ENCODE peak calls at places on chromosomes 2 and 18, in five cellular contexts. Z is neural progenitor cell, F is heart right ventricle, D is neuronal stem cell, M is tibial artery. B is an unnamed sample. For H3K4me1 and H3K27me3, the result is how much of the 10 kb centered on the place peaks cover.

GRCh38 chr2:101501443-101501842 is 26.5 kb upstream of the RFX8 start:
- DNase-seq in F (no peak), D (no peak), M (no peak), Z (no peak), B (no peak)

GRCh38 chr2:177758591-177759371 is 313.8 kb downstream of the PDE11A start:
- DNase-seq in D (peak), M (no peak), Z (peak), F (peak), B (peak)

GRCh38 chr18:62457830-62458229 is 65.0 kb upstream of the ZCCHC2 start:
- DNase-seq in Z (peak), F (no peak), M (no peak), D (no peak), B (no peak)

GRCh38 chr2:149732001-149732685 is 144.6 kb upstream of the MMADHC start:
- DNase-seq in M (no peak), Z (no peak), D (no peak), F (peak), B (peak)

GRCh38 chr2:229474125-229474524 is 203.0 kb upstream of the PID1 start:
- DNase-seq in M (no peak), Z (no peak), D (no peak), F (no peak), B (no peak)

GRCh38 chr18:41674466-41674865 is 280.6 kb upstream of the PIK3C3 start:
- DNase-seq in D (no peak), F (no peak), Z (no peak), M (no peak), B (no peak)

GRCh38 chr2:12675352-12675795 is 41.4 kb upstream of the TRIB2 start:
- DNase-seq in M (no peak), Z (no peak), D (no peak), F (no peak), B (peak)

GRCh38 chr2:141601511-141602152 is 529.2 kb downstream of the LRP1B start:
- DNase-seq in Z (no peak), M (no peak), D (no peak), F (no peak), B (no peak)

GRCh38 chr2:10269711-10270610 is 32.7 kb upstream of the HPCAL1 start:
- DNase-seq in M (no peak), F (no peak), Z (no peak), D (no peak), B (no peak)

GRCh38 chr2:42852798-42853197 is 60.4 kb upstream of the HAAO start:
- DNase-seq in Z (no peak), F (no peak), D (no peak), M (peak), B (no peak)

GRCh38 chr2:237711458-237712150 is 84.2 kb downstream of the LRRFIP1 start:
- DNase-seq in M (no peak), Z (no peak), D (no peak), F (no peak), B (no peak)

GRCh38 chr2:96880891-96881273 is 11.0 kb upstream of the SEMA4C start:
- DNase-seq in M (no peak), F (no peak), D (no peak), Z (no peak), B (no peak)

GRCh38 chr2:96883306-96883705 is 13.4 kb upstream of the SEMA4C start:
- DNase-seq in D (no peak), Z (no peak), M (no peak), F (no peak), B (no peak)

GRCh38 chr2:96882230-96882629 is 12.3 kb upstream of the SEMA4C start:
- DNase-seq in Z (no peak), D (no peak), M (no peak), F (no peak), B (no peak)

GRCh38 chr2:96882906-96883305 is 13.0 kb upstream of the SEMA4C start:
- DNase-seq in M (no peak), F (no peak), D (no peak), Z (no peak), B (no peak)

GRCh38 chr2:96881349-96882195 is 11.7 kb upstream of the SEMA4C start:
- DNase-seq in M (no peak), Z (peak), D (no peak), F (no peak), B (peak)
- H3K4me1 ChIP-seq in M (under half), Z (half or more), D (under half), F (under half), B (under half)

DNA sequence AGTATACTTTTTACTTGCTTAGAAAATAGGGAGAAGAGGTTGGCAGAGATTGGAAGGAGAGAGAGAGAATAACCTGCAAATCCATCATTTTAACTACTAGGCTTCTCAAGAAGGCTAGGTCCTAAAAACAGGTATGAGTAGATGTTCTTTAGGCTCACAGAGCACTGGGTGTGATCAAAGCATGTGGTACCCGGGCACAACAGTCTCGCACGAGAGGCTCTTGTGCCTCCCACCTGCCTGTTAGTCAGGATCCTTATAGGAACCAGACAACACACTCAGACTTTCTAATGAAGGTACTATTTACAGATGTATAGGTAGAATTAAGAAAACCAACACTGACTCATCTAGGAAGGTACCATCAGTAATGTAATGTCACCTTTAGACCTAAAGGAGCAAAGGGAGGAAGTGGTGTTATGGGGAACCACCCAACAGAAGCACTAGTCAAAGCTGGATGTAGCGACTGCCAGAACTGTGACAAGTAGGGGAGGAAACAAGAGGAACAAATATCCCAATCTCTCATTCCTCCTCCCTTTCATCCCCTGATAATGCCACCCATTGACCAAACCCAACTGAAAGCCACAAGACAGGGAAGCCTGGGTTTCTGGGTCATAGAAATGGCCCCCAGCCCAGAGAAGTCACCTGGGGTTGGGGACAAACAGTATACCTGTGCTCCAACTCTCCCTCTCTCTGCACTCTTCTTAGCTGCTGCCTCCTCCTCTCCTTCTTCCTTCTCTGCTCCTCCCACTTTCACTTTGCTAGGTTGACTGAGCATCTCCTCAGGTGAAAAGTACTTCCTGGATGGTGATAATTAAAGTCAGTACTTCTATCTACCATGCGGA is 16.0 kb upstream of the MARCHF4 start:
- DNase-seq in D (no peak), F (no peak), M (no peak), Z (no peak), B (no peak)
- H3K4me3 ChIP-seq in D (no peak), F (no peak), M (no peak), Z (no peak), B (no peak)

DNA sequence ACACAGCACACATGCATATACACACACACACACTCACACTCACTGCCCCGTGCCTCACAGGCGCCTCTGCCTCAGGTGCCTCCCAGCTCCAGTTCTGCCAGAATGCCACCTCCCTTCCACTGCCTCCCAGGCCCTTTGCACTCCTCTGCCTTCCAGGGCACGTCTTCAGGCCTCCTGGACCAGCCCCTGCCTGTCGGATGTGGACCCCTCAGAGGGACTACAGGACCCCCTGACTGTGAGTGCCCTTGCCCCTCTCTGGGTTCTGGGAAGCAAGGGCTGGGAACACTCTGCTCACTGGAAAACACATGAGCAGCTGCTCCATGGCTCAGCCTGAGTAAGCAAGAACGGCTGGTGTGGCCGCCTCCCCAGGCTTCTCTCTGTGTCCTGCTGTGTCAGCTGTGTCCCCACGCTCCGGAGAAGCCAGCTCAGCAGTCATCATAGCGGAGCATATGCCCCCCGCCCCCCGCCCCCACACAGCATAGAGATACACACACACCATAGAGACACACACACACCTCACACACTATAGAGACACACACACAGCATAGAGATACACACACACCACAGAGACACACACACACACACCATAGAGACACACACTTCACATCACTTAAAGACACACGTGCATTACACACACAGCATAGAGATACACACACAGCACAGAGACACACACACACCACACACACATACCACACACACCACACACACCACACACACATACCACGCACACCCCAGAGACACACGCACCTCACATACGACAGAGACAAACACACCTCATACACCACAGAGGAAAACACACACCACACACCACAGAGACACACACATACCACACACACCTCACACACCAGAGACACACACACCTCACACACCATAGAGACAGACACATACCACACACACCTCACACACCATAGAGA is 271.3 kb downstream of the CYRIA start:
- DNase-seq in Z (peak), D (no peak), F (no peak), M (no peak), B (no peak)
- H3K27me3 ChIP-seq in Z (under half), D (under half), F (under half), M (under half), B (under half)

GRCh38 chr2:154551649-154552048 is 146.8 kb upstream of the KCNJ3 start:
- DNase-seq in Z (no peak), F (no peak), D (no peak), M (no peak), B (no peak)
- H3K4me1 ChIP-seq in Z (under half), F (under half), D (under half), M (under half), B (under half)

GRCh38 chr2:120237491-120237902 is 14.3 kb upstream of the TMEM185B start:
- DNase-seq in F (no peak), D (no peak), M (no peak), Z (peak), B (no peak)

GRCh38 chr2:120241709-120242108 is 10.9 kb upstream of the RALB start:
- DNase-seq in D (no peak), F (no peak), Z (no peak), M (no peak), B (no peak)

GRCh38 chr2:120238728-120239487 is 13.7 kb upstream of the RALB start:
- DNase-seq in Z (no peak), F (no peak), M (no peak), D (no peak), B (no peak)

GRCh38 chr2:120240901-120241429 is 11.7 kb upstream of the RALB start:
- DNase-seq in D (no peak), F (no peak), M (no peak), Z (no peak), B (no peak)

DNA sequence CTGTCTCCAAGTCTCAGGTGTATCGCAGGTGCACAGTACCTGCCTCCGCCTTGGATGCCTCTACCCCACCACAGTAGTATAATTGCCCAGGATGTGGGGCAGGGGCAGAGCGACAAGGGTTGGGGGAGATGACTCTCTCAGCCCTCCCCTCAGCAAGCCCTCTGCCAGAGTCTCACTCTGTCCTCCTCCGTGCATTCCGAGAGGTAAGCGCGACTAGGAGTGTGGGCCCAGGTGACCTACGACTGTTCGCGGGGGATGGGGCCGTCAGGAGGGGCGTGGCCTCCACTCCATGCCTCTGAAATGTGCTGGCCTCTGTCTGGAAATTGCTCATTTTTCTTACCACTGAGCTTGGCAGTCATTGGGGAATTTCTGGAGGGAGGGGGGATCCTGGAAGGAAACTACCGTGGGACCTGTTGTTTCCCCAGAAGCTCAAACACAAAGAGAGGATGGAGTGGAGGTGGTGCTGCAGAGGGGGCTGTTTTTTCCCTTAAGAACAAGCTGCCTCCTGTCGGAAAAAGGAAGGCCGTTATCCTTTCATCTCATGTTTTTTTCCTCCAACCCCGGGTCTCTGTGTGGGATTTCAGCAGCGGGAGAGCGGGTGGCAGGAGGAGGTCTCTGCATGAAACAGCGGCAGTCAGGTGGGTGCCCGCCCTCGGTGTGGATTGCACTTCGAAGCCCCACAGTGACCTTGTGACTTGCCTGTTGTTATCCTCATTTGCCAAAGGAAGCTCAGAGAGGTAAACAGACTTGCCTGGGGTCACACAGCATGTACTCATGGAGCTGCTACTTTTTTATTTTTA is 13.0 kb upstream of the RALB start:
- DNase-seq in D (no peak), Z (peak), M (peak), F (peak), B (peak)
- H3K4me3 ChIP-seq in D (no peak), Z (no peak), M (no peak), F (no peak), B (no peak)

GRCh38 chr18:31719363-31720006 is 35.1 kb upstream of the B4GALT6 start:
- DNase-seq in M (no peak), Z (no peak), D (no peak), F (no peak), B (no peak)

GRCh38 chr18:31721596-31721995 is 37.2 kb upstream of the B4GALT6 start:
- DNase-seq in M (no peak), Z (no peak), F (no peak), D (no peak), B (no peak)

GRCh38 chr18:31720867-31721266 is 36.5 kb upstream of the B4GALT6 start:
- DNase-seq in M (no peak), F (no peak), Z (no peak), D (no peak), B (no peak)

GRCh38 chr18:31716362-31716761 is 32.0 kb upstream of the B4GALT6 start:
- DNase-seq in F (no peak), D (no peak), M (no peak), Z (no peak), B (no peak)

GRCh38 chr18:31718386-31718785 is 34.0 kb upstream of the B4GALT6 start:
- DNase-seq in Z (no peak), F (no peak), M (no peak), D (no peak), B (no peak)
- H3K27me3 ChIP-seq in Z (under half), F (under half), M (under half), D (under half), B (under half)

DNA sequence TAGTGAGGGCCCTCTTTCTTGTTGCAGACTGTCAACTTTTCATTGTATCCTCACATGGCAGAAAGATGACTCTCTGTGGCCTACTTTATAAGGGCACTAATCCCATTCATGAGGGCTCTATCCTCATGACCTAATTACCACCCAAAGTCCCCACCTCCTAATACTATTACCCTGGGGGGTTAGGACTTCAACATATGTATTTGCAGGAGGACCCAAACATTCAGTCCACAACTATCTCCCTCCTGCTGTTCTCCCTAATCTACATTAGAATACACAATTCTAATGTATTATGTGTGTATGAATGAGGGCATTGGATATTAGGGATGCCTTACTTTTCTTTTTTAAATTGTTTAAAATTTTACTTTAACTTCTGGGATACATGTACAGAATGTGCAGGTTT is 246.0 kb upstream of the TANK start:
- DNase-seq in D (no peak), F (no peak), M (no peak), Z (no peak), B (no peak)
- H3K4me1 ChIP-seq in D (under half), F (under half), M (under half), Z (under half), B (under half)

GRCh38 chr2:60548844-60549243 is 4.6 kb downstream of the BCL11A start:
- DNase-seq in M (no peak), F (no peak), D (no peak), Z (no peak), B (no peak)
- H3K4me3 ChIP-seq in M (peak), F (peak), D (no peak), Z (peak), B (peak)

GRCh38 chr2:8059794-8060193 is 622.1 kb upstream of the ID2 start:
- DNase-seq in D (no peak), F (no peak), Z (no peak), M (no peak), B (no peak)
- H3K27me3 ChIP-seq in D (under half), F (under half), Z (under half), M (under half), B (under half)

GRCh38 chr2:160407393-160408204 is 86.0 kb downstream of the RBMS1 start:
- DNase-seq in M (peak), Z (peak), F (peak), D (peak), B (peak)
- H3K4me1 ChIP-seq in M (under half), Z (under half), F (half or more), D (under half), B (under half)

B was measured in right cardiac atrium.